ENCODE peak calls at places on chromosomes 4 and X, in five cellular contexts. S is NCI-H82; T is CD4-positive, alpha-beta memory T cell; U is HTR-8/SVneo; E is activated T-cell treated with anti-CD3 and anti-CD28 coated beads for 1 hour. I is an unnamed sample.

GRCh38 chrX:106615041-106615440 is 3.3 kb downstream of the RADX start:
- DNase-seq in S (no peak), T (no peak), U (no peak), E (no peak), I (no peak)

GRCh38 chrX:109822861-109823260 is 89.8 kb upstream of the ACSL4 start:
- DNase-seq in S (no peak), T (no peak), U (no peak), E (no peak), I (no peak)

GRCh38 chr4:10456270-10457254 is 664 bp downstream of the ZNF518B start:
- DNase-seq in S (peak; percentile 48), T (peak; percentile 62), U (peak; percentile 34), E (peak; percentile 42), I (peak; percentile 60)

GRCh38 chr4:110306363-110306762 is 107.9 kb upstream of the ELOVL6 start:
- DNase-seq in S (no peak), T (no peak), U (no peak), E (no peak), I (no peak)

GRCh38 chrX:23365541-23365940 is 30.9 kb downstream of the PTCHD1 start:
- DNase-seq in S (peak; percentile 88), T (no peak), U (no peak), E (no peak), I (peak; percentile 68)

GRCh38 chrX:47796433-47796906 is 40.2 kb upstream of the ZNF81 start:
- DNase-seq in S (no peak), T (no peak), U (peak; percentile 5), E (no peak), I (no peak)

GRCh38 chrX:16479206-16479869 is 170.6 kb upstream of the S100G start:
- DNase-seq in S (no peak), T (no peak), U (peak; percentile 30), E (no peak), I (no peak)

GRCh38 chr4:151276787-151277557 is at the start of gene PRSS48:
- DNase-seq in S (peak; percentile 66), T (no peak), U (peak; percentile 49), E (peak; percentile 6), I (peak; percentile 45)

GRCh38 chrX:252421-253291 is 28.5 kb upstream of the PLCXD1 start:
- DNase-seq in S (no peak), T (no peak), U (no peak), E (no peak), I (no peak)

GRCh38 chr4:181271241-181271640 is 972.0 kb upstream of the TENM3 start:
- DNase-seq in S (no peak), T (no peak), U (no peak), E (no peak), I (no peak)